ENCODE peak calls at places on chromosome 11, in nine cellular contexts. One of them, this sample, is unnamed. For H3K4me1, the result is how much of the 10 kb centered on the place peaks cover.

GRCh38 chr11:11351042-11351586 is 1.9 kb downstream of the CSNK2A3 start:
- DNase-seq in MM.1S: no peak
- DNase-seq in HCT116: no peak
- DNase-seq in PC-3: no peak
- DNase-seq in SK-N-SH: no peak
- DNase-seq in GM23338: no peak
- DNase-seq in GM23248: no peak
- DNase-seq in neural progenitor cell: no peak
- DNase-seq in hepatocyte: no peak
- DNase-seq in this sample: no peak

GRCh38 chr11:17802491-17802890 is 67.9 kb downstream of the KCNC1 start:
- DNase-seq in MM.1S: no peak
- DNase-seq in HCT116: no peak
- DNase-seq in hepatocyte: no peak
- DNase-seq in GM23338: no peak
- DNase-seq in GM23248: no peak
- DNase-seq in PC-3: no peak
- DNase-seq in SK-N-SH: no peak
- DNase-seq in neural progenitor cell: no peak
- DNase-seq in this sample: no peak

GRCh38 chr11:8229299-8230177 is 34.1 kb downstream of the LMO1 start:
- DNase-seq in hepatocyte: no peak
- DNase-seq in MM.1S: no peak
- DNase-seq in neural progenitor cell: no peak
- DNase-seq in PC-3: peak
- DNase-seq in SK-N-SH: peak
- DNase-seq in GM23248: no peak
- DNase-seq in HCT116: no peak
- DNase-seq in GM23338: no peak
- DNase-seq in this sample: no peak

GRCh38 chr11:2462986-2463765 is 18.4 kb downstream of the KCNQ1 start:
- DNase-seq in GM23248: no peak
- DNase-seq in GM23338: no peak
- DNase-seq in HCT116: peak
- DNase-seq in PC-3: peak
- DNase-seq in hepatocyte: no peak
- DNase-seq in SK-N-SH: no peak
- DNase-seq in neural progenitor cell: no peak
- DNase-seq in MM.1S: no peak
- DNase-seq in this sample: no peak

GRCh38 chr11:63609971-63610580 is 4.2 kb downstream of the PLAAT3 start:
- DNase-seq in HCT116: no peak
- DNase-seq in SK-N-SH: no peak
- DNase-seq in PC-3: no peak
- DNase-seq in neural progenitor cell: no peak
- DNase-seq in GM23248: no peak
- DNase-seq in hepatocyte: no peak
- DNase-seq in GM23338: no peak
- DNase-seq in MM.1S: no peak
- DNase-seq in this sample: no peak

GRCh38 chr11:74626604-74627003 is 34.2 kb downstream of the POLD3 start:
- DNase-seq in neural progenitor cell: no peak
- DNase-seq in MM.1S: no peak
- DNase-seq in PC-3: no peak
- DNase-seq in GM23248: no peak
- DNase-seq in HCT116: no peak
- DNase-seq in hepatocyte: no peak
- DNase-seq in GM23338: no peak
- DNase-seq in SK-N-SH: no peak
- DNase-seq in this sample: no peak

GRCh38 chr11:1342946-1343345 is 33.5 kb upstream of the TOLLIP start:
- DNase-seq in SK-N-SH: no peak
- DNase-seq in HCT116: no peak
- DNase-seq in GM23248: no peak
- DNase-seq in MM.1S: no peak
- DNase-seq in PC-3: no peak
- DNase-seq in hepatocyte: no peak
- DNase-seq in neural progenitor cell: no peak
- DNase-seq in GM23338: no peak
- DNase-seq in this sample: no peak

GRCh38 chr11:82365351-82365750 is 368.3 kb downstream of the FAM181B start:
- DNase-seq in PC-3: no peak
- DNase-seq in SK-N-SH: no peak
- DNase-seq in neural progenitor cell: no peak
- DNase-seq in GM23338: no peak
- DNase-seq in MM.1S: no peak
- DNase-seq in GM23248: no peak
- DNase-seq in hepatocyte: no peak
- DNase-seq in HCT116: no peak
- DNase-seq in this sample: no peak

GRCh38 chr11:14148653-14149273 is 186.2 kb downstream of the SPON1 start:
- DNase-seq in SK-N-SH: no peak
- DNase-seq in HCT116: peak
- DNase-seq in MM.1S: peak
- DNase-seq in neural progenitor cell: peak
- DNase-seq in GM23338: peak
- DNase-seq in GM23248: peak
- DNase-seq in hepatocyte: peak
- DNase-seq in PC-3: peak
- DNase-seq in this sample: peak

GRCh38 chr11:63874511-63874910 is 35.6 kb downstream of the MARK2 start:
- DNase-seq in MM.1S: no peak
- DNase-seq in HCT116: no peak
- DNase-seq in neural progenitor cell: no peak
- DNase-seq in GM23248: no peak
- DNase-seq in PC-3: no peak
- DNase-seq in SK-N-SH: no peak
- DNase-seq in GM23338: no peak
- DNase-seq in hepatocyte: peak
- DNase-seq in this sample: no peak

GRCh38 chr11:130023204-130023603 is 20.6 kb upstream of the PRDM10 start:
- DNase-seq in neural progenitor cell: no peak
- DNase-seq in HCT116: peak
- DNase-seq in GM23338: no peak
- DNase-seq in MM.1S: no peak
- DNase-seq in SK-N-SH: no peak
- DNase-seq in hepatocyte: no peak
- DNase-seq in GM23248: peak
- DNase-seq in PC-3: peak
- DNase-seq in this sample: peak

GRCh38 chr11:15714641-15715399 is 600.1 kb downstream of the INSC start:
- DNase-seq in SK-N-SH: no peak
- DNase-seq in HCT116: no peak
- DNase-seq in PC-3: no peak
- DNase-seq in neural progenitor cell: no peak
- DNase-seq in GM23338: no peak
- DNase-seq in hepatocyte: no peak
- DNase-seq in MM.1S: no peak
- DNase-seq in GM23248: no peak
- DNase-seq in this sample: no peak

GRCh38 chr11:117528061-117528780 is 200.6 kb downstream of the CEP164 start:
- DNase-seq in MM.1S: peak
- DNase-seq in GM23248: no peak
- DNase-seq in SK-N-SH: peak
- DNase-seq in GM23338: no peak
- DNase-seq in PC-3: no peak
- DNase-seq in neural progenitor cell: no peak
- DNase-seq in hepatocyte: no peak
- DNase-seq in HCT116: no peak
- DNase-seq in this sample: no peak

GRCh38 chr11:111520565-111520964 is 6.0 kb downstream of the HOATZ start:
- DNase-seq in SK-N-SH: no peak
- DNase-seq in hepatocyte: no peak
- DNase-seq in GM23248: peak
- DNase-seq in PC-3: peak
- DNase-seq in HCT116: no peak
- DNase-seq in GM23338: no peak
- DNase-seq in neural progenitor cell: no peak
- DNase-seq in MM.1S: no peak
- DNase-seq in this sample: no peak

GRCh38 chr11:43868852-43869567 is 11.6 kb upstream of the ALKBH3 start:
- DNase-seq in GM23338: no peak
- DNase-seq in hepatocyte: peak
- DNase-seq in MM.1S: peak
- DNase-seq in SK-N-SH: no peak
- DNase-seq in HCT116: no peak
- DNase-seq in PC-3: peak
- DNase-seq in GM23248: peak
- DNase-seq in neural progenitor cell: no peak
- DNase-seq in this sample: no peak

GRCh38 chr11:60919320-60919719 is 4.9 kb upstream of the TMEM132A start:
- DNase-seq in SK-N-SH: no peak
- DNase-seq in GM23248: no peak
- DNase-seq in HCT116: no peak
- DNase-seq in hepatocyte: no peak
- DNase-seq in neural progenitor cell: no peak
- DNase-seq in GM23338: no peak
- DNase-seq in PC-3: no peak
- DNase-seq in MM.1S: no peak
- DNase-seq in this sample: no peak

GRCh38 chr11:60918251-60918940 is 4.4 kb downstream of the TMEM109 start:
- DNase-seq in HCT116: no peak
- DNase-seq in SK-N-SH: no peak
- DNase-seq in PC-3: no peak
- DNase-seq in MM.1S: no peak
- DNase-seq in neural progenitor cell: no peak
- DNase-seq in GM23338: no peak
- DNase-seq in GM23248: no peak
- DNase-seq in hepatocyte: no peak
- DNase-seq in this sample: no peak

GRCh38 chr11:60918941-60919275 is 5.0 kb downstream of the TMEM109 start:
- DNase-seq in hepatocyte: no peak
- DNase-seq in neural progenitor cell: no peak
- DNase-seq in SK-N-SH: no peak
- DNase-seq in GM23248: peak
- DNase-seq in GM23338: no peak
- DNase-seq in MM.1S: no peak
- DNase-seq in PC-3: peak
- DNase-seq in HCT116: no peak
- DNase-seq in this sample: no peak

GRCh38 chr11:60921259-60921658 is 3.0 kb upstream of the TMEM132A start:
- DNase-seq in MM.1S: no peak
- DNase-seq in GM23338: no peak
- DNase-seq in neural progenitor cell: no peak
- DNase-seq in PC-3: no peak
- DNase-seq in GM23248: no peak
- DNase-seq in hepatocyte: no peak
- DNase-seq in HCT116: no peak
- DNase-seq in SK-N-SH: no peak
- DNase-seq in this sample: no peak

GRCh38 chr11:60919956-60920355 is 4.3 kb upstream of the TMEM132A start:
- DNase-seq in GM23248: peak
- DNase-seq in GM23338: peak
- DNase-seq in PC-3: no peak
- DNase-seq in HCT116: no peak
- DNase-seq in MM.1S: no peak
- DNase-seq in neural progenitor cell: no peak
- DNase-seq in hepatocyte: no peak
- DNase-seq in SK-N-SH: no peak
- DNase-seq in this sample: no peak
- H3K4me1 ChIP-seq in GM23248: under half
- H3K4me1 ChIP-seq in GM23338: under half
- H3K4me1 ChIP-seq in PC-3: under half
- H3K4me1 ChIP-seq in HCT116: under half
- H3K4me1 ChIP-seq in MM.1S: under half
- H3K4me1 ChIP-seq in neural progenitor cell: under half
- H3K4me1 ChIP-seq in hepatocyte: under half
- H3K4me1 ChIP-seq in SK-N-SH: under half
- H3K4me1 ChIP-seq in this sample: under half

DNA sequence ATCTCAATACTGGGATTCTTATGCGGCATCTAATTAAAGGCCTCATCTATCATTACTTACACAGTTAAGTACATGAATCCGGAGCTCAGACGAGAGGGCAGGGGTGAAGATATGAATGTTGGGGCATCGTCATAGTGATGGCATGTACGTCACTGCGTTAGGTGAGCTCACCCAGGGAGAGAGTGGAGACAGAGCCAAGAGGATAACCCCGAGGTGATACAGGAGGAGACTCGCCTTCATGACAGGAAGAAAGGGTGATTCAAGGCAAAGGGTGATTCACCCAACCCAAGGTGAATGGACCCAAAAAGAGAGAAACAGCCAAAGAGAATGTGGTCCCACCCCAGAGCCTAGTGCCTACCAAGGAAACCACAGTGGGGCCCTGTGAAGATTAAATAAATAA is 132.9 kb upstream of the BLID start:
- DNase-seq in SK-N-SH: no peak
- DNase-seq in HCT116: no peak
- DNase-seq in neural progenitor cell: no peak
- DNase-seq in GM23338: no peak
- DNase-seq in hepatocyte: no peak
- DNase-seq in PC-3: peak
- DNase-seq in GM23248: no peak
- DNase-seq in MM.1S: no peak
- DNase-seq in this sample: no peak
- TF ChIP-seq EZH2phosphoT487 in SK-N-SH: no peak
- TF ChIP-seq EZH2phosphoT487 in HCT116: no peak
- TF ChIP-seq EZH2phosphoT487 in neural progenitor cell: no peak
- TF ChIP-seq EZH2phosphoT487 in GM23338: no peak
- TF ChIP-seq EZH2phosphoT487 in hepatocyte: no peak
- TF ChIP-seq EZH2phosphoT487 in PC-3: no peak
- TF ChIP-seq EZH2phosphoT487 in GM23248: no peak
- TF ChIP-seq EZH2phosphoT487 in MM.1S: no peak
- TF ChIP-seq EZH2phosphoT487 in this sample: no peak

GRCh38 chr11:69052343-69053168 is 3.8 kb downstream of the TPCN2 start:
- DNase-seq in SK-N-SH: no peak
- DNase-seq in HCT116: no peak
- DNase-seq in hepatocyte: no peak
- DNase-seq in GM23248: no peak
- DNase-seq in GM23338: no peak
- DNase-seq in MM.1S: peak
- DNase-seq in neural progenitor cell: no peak
- DNase-seq in PC-3: no peak
- DNase-seq in this sample: peak
- H3K4me1 ChIP-seq in SK-N-SH: under half
- H3K4me1 ChIP-seq in HCT116: under half
- H3K4me1 ChIP-seq in hepatocyte: under half
- H3K4me1 ChIP-seq in GM23248: under half
- H3K4me1 ChIP-seq in GM23338: under half
- H3K4me1 ChIP-seq in MM.1S: under half
- H3K4me1 ChIP-seq in neural progenitor cell: under half
- H3K4me1 ChIP-seq in PC-3: under half
- H3K4me1 ChIP-seq in this sample: half or more

DNA sequence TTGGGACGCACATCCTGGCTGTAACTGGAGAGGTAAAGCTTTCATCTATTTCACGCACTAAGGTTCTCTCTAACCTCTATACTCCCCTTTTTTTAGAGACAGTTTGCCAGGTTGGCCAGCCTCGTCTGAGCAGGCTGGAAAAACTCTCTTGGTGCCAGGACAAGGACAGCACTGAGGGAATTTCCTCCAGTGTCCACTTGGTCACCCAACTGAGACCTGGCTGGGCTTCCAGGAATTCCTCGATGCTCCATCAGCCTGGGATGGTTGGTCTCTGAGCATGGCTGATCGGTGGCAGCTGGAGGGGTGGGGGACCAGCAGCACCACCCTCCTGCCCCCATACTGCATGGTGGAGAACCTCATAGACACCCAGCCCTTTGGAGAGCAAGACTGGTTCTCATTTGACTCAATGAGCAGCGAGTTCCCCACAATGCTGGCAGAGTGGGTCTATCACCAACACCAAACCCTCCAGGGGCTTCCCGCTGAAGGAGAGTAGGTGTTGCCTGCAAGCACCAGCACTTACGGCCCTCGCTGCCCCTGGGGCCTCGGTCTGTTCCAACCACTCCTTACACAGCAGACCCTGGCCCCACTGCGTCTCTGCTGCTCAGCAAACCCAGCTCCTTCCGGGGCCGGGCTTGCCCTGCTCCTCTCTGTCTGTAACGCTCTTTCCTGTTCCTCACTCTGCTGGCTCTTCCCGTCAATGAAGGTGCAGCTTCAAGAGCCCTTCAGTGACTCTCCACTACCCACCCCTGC is 122.2 kb downstream of the ST3GAL4 start:
- DNase-seq in GM23248: no peak
- DNase-seq in MM.1S: no peak
- DNase-seq in hepatocyte: no peak
- DNase-seq in GM23338: no peak
- DNase-seq in neural progenitor cell: no peak
- DNase-seq in PC-3: no peak
- DNase-seq in SK-N-SH: no peak
- DNase-seq in HCT116: no peak
- DNase-seq in this sample: no peak
- TF ChIP-seq EZH2phosphoT487 in GM23248: no peak
- TF ChIP-seq EZH2phosphoT487 in MM.1S: no peak
- TF ChIP-seq EZH2phosphoT487 in hepatocyte: no peak
- TF ChIP-seq EZH2phosphoT487 in GM23338: no peak
- TF ChIP-seq EZH2phosphoT487 in neural progenitor cell: no peak
- TF ChIP-seq EZH2phosphoT487 in PC-3: no peak
- TF ChIP-seq EZH2phosphoT487 in SK-N-SH: no peak
- TF ChIP-seq EZH2phosphoT487 in HCT116: no peak
- TF ChIP-seq EZH2phosphoT487 in this sample: no peak

This sample was measured in OCI-LY7.